ENCODE peak calls at places on chromosome 20, in ten cellular contexts. C, O, I, J, N, T, V, W, Q and R are unnamed samples.

GRCh38 chr20:277496-277781 is 13.1 kb downstream of the C20orf96 start:
- DNase-seq in C (no peak), O (no peak), I (no peak), J (no peak), N (no peak), T (no peak), V (no peak), W (no peak), Q (no peak), R (no peak)

GRCh38 chr20:19129976-19130612 is 82.3 kb upstream of the SLC24A3 start:
- DNase-seq in C (peak), O (no peak), I (no peak), J (no peak), N (no peak), T (no peak), V (no peak), W (no peak), Q (no peak), R (no peak)

GRCh38 chr20:50725722-50726000 is 5.7 kb upstream of the PARD6B start:
- DNase-seq in C (no peak), O (no peak), I (no peak), J (no peak), N (no peak), T (no peak), V (no peak), W (no peak), Q (no peak), R (no peak)

GRCh38 chr20:31723282-31724078 is 812 bp upstream of the BCL2L1 start:
- DNase-seq in C (peak), O (peak), I (peak), J (peak), N (peak), T (peak), V (peak), W (peak), Q (peak), R (peak)

GRCh38 chr20:17749979-17750721 is 50.4 kb downstream of the BANF2 start:
- DNase-seq in C (no peak), O (no peak), I (no peak), J (no peak), N (no peak), T (no peak), V (no peak), W (peak), Q (no peak), R (no peak)

GRCh38 chr20:2840967-2841531 is 504 bp downstream of the VPS16 start:
- DNase-seq in C (peak), O (peak), I (peak), J (peak), N (no peak), T (no peak), V (peak), W (peak), Q (peak), R (no peak)

GRCh38 chr20:53677447-53678314 is 84.0 kb upstream of the ZNF217 start:
- DNase-seq in C (no peak), O (peak), I (peak), J (no peak), N (no peak), T (no peak), V (no peak), W (peak), Q (peak), R (peak)

GRCh38 chr20:6562111-6562510 is 205.4 kb upstream of the BMP2 start:
- DNase-seq in C (no peak), O (no peak), I (no peak), J (no peak), N (no peak), T (no peak), V (no peak), W (peak), Q (no peak), R (no peak)

GRCh38 chr20:10679269-10679668 is 5.5 kb upstream of the JAG1 start:
- DNase-seq in C (no peak), O (no peak), I (no peak), J (no peak), N (no peak), T (no peak), V (no peak), W (no peak), Q (no peak), R (no peak)